ENCODE peak calls at places on chromosomes 1 and 21, in ten cellular contexts. P, B, O, N, Z, H, T, M, E and S are unnamed samples.

GRCh38 chr1:155207578-155208405 is at the start of gene THBS3:
- DNase-seq in M (no peak), H (no peak), T (no peak), N (no peak), E (no peak), Z (no peak), P (no peak), B (no peak), O (peak), S (no peak)

GRCh38 chr1:85677656-85678055 is 30.6 kb downstream of the ZNHIT6 start:
- DNase-seq in E (no peak), Z (no peak), O (no peak), N (no peak), T (no peak), M (no peak), B (no peak), H (no peak), P (no peak), S (no peak)

GRCh38 chr1:6909857-6910256 is 124.6 kb downstream of the CAMTA1 start:
- DNase-seq in O (no peak), B (no peak), H (no peak), P (no peak), Z (no peak), T (no peak), M (no peak), N (no peak), E (no peak), S (no peak)

GRCh38 chr1:147504801-147505303 is 36.4 kb upstream of the BCL9 start:
- DNase-seq in P (no peak), O (peak), B (no peak), M (no peak), T (no peak), Z (no peak), N (no peak), H (no peak), E (no peak), S (no peak)

GRCh38 chr1:56033321-56034037 is 545.9 kb downstream of the PLPP3 start:
- DNase-seq in T (no peak), P (no peak), H (no peak), Z (no peak), E (no peak), B (no peak), N (no peak), O (no peak), M (no peak), S (no peak)

GRCh38 chr21:39851219-39851618 is 16.0 kb upstream of the PCP4 start:
- DNase-seq in T (no peak), N (no peak), M (no peak), H (no peak), B (no peak), Z (no peak), P (no peak), O (no peak), E (no peak), S (no peak)

GRCh38 chr1:184695023-184695422 is 59.6 kb downstream of the EDEM3 start:
- DNase-seq in T (no peak), N (no peak), E (no peak), Z (no peak), B (no peak), P (no peak), H (no peak), M (no peak), O (no peak), S (no peak)

GRCh38 chr1:6378096-6378746 is 15.3 kb downstream of the ACOT7 start:
- DNase-seq in N (no peak), M (peak), P (no peak), B (no peak), O (no peak), H (no peak), T (no peak), E (no peak), Z (no peak), S (no peak)

GRCh38 chr1:210477328-210477924 is 148.7 kb downstream of the HHAT start:
- DNase-seq in Z (no peak), H (no peak), E (no peak), P (no peak), B (no peak), M (peak), O (no peak), T (no peak), N (no peak), S (no peak)

GRCh38 chr1:183231545-183231944 is 45.5 kb downstream of the LAMC2 start:
- DNase-seq in E (no peak), T (no peak), H (no peak), O (no peak), M (no peak), N (no peak), P (no peak), B (no peak), Z (no peak), S (no peak)

GRCh38 chr1:183374825-183375224 is 43.4 kb downstream of the NMNAT2 start:
- DNase-seq in H (no peak), B (no peak), N (no peak), M (no peak), Z (no peak), E (no peak), O (no peak), T (no peak), P (no peak), S (no peak)

GRCh38 chr1:3539707-3540425 is 71.4 kb downstream of the MEGF6 start:
- DNase-seq in H (no peak), B (no peak), M (no peak), P (no peak), Z (no peak), N (no peak), T (no peak), E (no peak), O (no peak), S (no peak)

GRCh38 chr1:2598329-2598931 is 11.9 kb downstream of the PRXL2B start:
- DNase-seq in T (no peak), M (no peak), O (no peak), E (no peak), B (no peak), Z (no peak), H (no peak), N (no peak), P (no peak), S (no peak)

GRCh38 chr1:198359024-198359653 is 181.3 kb downstream of the ATP6V1G3 start:
- DNase-seq in T (peak), H (no peak), O (no peak), Z (no peak), N (no peak), P (no peak), B (no peak), M (peak), E (no peak), S (no peak)

GRCh38 chr1:32336963-32337675 is 1.1 kb upstream of the MARCKSL1 start:
- DNase-seq in T (no peak), M (peak), E (no peak), P (peak), O (no peak), B (peak), H (peak), N (no peak), Z (peak), S (peak)

GRCh38 chr1:64073705-64074104 is 129.7 kb upstream of the UBE2U start:
- DNase-seq in O (no peak), B (no peak), Z (no peak), E (no peak), H (no peak), N (no peak), P (no peak), T (no peak), M (no peak), S (no peak)

GRCh38 chr1:22839806-22840205 is 129.2 kb downstream of the EPHB2 start:
- DNase-seq in N (no peak), B (no peak), P (no peak), E (no peak), T (no peak), M (no peak), O (no peak), H (no peak), Z (no peak), S (no peak)

GRCh38 chr1:24968941-24969585 is 39.0 kb upstream of the RUNX3 start:
- DNase-seq in H (no peak), P (no peak), Z (no peak), N (no peak), M (no peak), O (no peak), B (no peak), E (no peak), T (no peak), S (no peak)